ENCODE peak calls at places on chromosomes 5 and 9, in four cellular contexts. One of them, this sample, is unnamed.

GRCh38 chr9:91033270-91033669 is 231.7 kb downstream of the SYK start:
- DNase-seq in H9: no peak
- DNase-seq in IMR-90: no peak
- DNase-seq in mesendoderm: no peak
- DNase-seq in this sample: no peak

GRCh38 chr9:137311171-137311970 is 9.3 kb upstream of the NRARP start:
- DNase-seq in H9: peak; percentile 65
- DNase-seq in IMR-90: peak; percentile 33
- DNase-seq in mesendoderm: no peak
- DNase-seq in this sample: no peak

GRCh38 chr5:1184163-1184470 is 17.3 kb upstream of the SLC6A19 start:
- DNase-seq in H9: no peak
- DNase-seq in IMR-90: no peak
- DNase-seq in mesendoderm: no peak
- DNase-seq in this sample: no peak

GRCh38 chr5:158264264-158264663 is 405.3 kb upstream of the CLINT1 start:
- DNase-seq in H9: no peak
- DNase-seq in IMR-90: no peak
- DNase-seq in mesendoderm: no peak
- DNase-seq in this sample: no peak

GRCh38 chr9:119003218-119003617 is 366.0 kb downstream of the BRINP1 start:
- DNase-seq in H9: no peak
- DNase-seq in IMR-90: peak; percentile 29
- DNase-seq in mesendoderm: no peak
- DNase-seq in this sample: no peak

GRCh38 chr9:107336718-107337360 is 53.8 kb downstream of the RAD23B start:
- DNase-seq in H9: no peak
- DNase-seq in IMR-90: peak; percentile 56
- DNase-seq in mesendoderm: no peak
- DNase-seq in this sample: no peak

GRCh38 chr5:154287136-154287535 is 96.6 kb downstream of the GALNT10 start:
- DNase-seq in H9: peak; percentile 48
- DNase-seq in IMR-90: peak; percentile 87
- DNase-seq in mesendoderm: peak; percentile 93
- DNase-seq in this sample: no peak

GRCh38 chr9:111984075-111984802 is 87.6 kb downstream of the UGCG start:
- DNase-seq in H9: no peak
- DNase-seq in IMR-90: no peak
- DNase-seq in mesendoderm: no peak
- DNase-seq in this sample: no peak

GRCh38 chr5:62550103-62550502 is 28.5 kb upstream of the LRRC70 start:
- DNase-seq in H9: no peak
- DNase-seq in IMR-90: no peak
- DNase-seq in mesendoderm: no peak
- DNase-seq in this sample: no peak

DNA sequence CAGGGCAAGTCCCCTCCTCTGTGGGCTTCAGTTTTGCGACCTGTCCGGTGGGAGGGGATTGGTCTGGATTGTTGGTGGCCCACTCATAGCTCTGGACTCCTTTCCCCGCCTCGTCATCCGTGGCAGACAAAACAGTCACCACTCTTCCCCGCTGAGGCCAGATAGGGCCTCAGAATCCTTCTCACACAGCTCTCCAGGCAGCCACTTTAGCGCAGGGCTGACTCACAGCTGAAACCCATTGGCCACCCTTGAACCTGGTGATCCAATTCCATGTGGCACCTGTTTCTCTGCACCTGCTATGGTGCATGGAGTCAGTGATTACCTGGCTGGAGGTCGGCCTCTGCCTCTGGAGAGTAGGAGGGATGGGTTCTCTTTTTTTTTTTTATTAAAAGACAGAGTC is 15.8 kb upstream of the CACFD1 start:
- DNase-seq in H9: no peak
- DNase-seq in IMR-90: peak; percentile 46
- DNase-seq in mesendoderm: no peak
- DNase-seq in this sample: no peak
- H2BK15ac ChIP-seq in H9: no peak overlapping the region
- H2BK15ac ChIP-seq in IMR-90: no peak overlapping the region
- H2BK15ac ChIP-seq in mesendoderm: no peak overlapping the region
- H2BK15ac ChIP-seq in this sample: no peak overlapping the region

DNA sequence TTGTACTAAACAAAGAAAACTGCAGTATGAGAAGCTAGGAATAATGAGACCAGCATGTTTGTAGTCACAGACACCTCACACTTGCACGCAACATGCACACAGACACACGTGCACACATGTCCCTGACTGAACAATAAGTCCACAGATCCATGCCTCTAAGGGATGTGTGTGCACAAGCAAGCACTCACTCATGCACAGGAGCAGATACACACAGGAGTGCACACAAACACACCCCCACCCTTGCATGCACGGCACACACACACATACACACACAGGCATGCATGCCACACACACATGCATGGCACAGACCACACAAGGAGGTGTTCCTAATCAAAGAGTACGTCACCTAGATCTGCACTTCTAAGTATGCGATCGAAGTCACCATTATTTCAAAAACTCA is 111.4 kb upstream of the FAM120A start:
- DNase-seq in H9: no peak
- DNase-seq in IMR-90: no peak
- DNase-seq in mesendoderm: no peak
- DNase-seq in this sample: no peak
- H3K4ac ChIP-seq in H9: no peak overlapping the region
- H3K4ac ChIP-seq in IMR-90: no peak overlapping the region
- H3K4ac ChIP-seq in mesendoderm: no peak overlapping the region
- H3K4ac ChIP-seq in this sample: no peak overlapping the region

GRCh38 chr9:21969011-21969935 is 24.9 kb downstream of the CDKN2A start:
- DNase-seq in H9: peak; percentile 80
- DNase-seq in IMR-90: no peak
- DNase-seq in mesendoderm: peak; percentile 87
- DNase-seq in this sample: peak; percentile 31
- H3K9ac ChIP-seq in H9: no peak overlapping the region
- H3K9ac ChIP-seq in IMR-90: no peak overlapping the region
- H3K9ac ChIP-seq in mesendoderm: no peak overlapping the region
- H3K9ac ChIP-seq in this sample: no peak overlapping the region

DNA sequence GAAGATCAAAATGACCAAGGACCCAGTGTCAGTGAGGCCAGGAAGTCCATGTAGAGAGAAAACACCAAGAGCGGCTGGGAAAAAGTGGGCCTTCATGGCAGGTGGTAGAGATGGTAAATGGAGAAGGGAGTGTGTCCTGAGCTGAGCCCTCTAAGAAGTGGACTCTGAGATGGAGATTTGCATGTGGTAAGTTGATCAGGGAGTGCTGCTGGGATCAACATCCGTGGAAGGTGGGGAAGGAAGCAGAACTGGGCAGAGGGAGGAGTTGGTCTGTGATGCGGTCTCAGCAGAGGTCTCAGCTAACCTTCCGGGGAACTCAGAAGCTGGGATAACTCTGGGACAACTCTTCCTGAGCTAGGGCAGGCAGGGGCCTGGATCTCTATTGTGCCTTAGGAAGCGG is 18.9 kb upstream of the PDZD2 start:
- DNase-seq in H9: no peak
- DNase-seq in IMR-90: no peak
- DNase-seq in mesendoderm: no peak
- DNase-seq in this sample: no peak
- H2BK15ac ChIP-seq in H9: no peak overlapping the region
- H2BK15ac ChIP-seq in IMR-90: no peak overlapping the region
- H2BK15ac ChIP-seq in mesendoderm: no peak overlapping the region
- H2BK15ac ChIP-seq in this sample: no peak overlapping the region

GRCh38 chr5:173233347-173234128 is 1.5 kb downstream of the NKX2-5 start:
- DNase-seq in H9: peak; percentile 46
- DNase-seq in IMR-90: no peak
- DNase-seq in mesendoderm: peak; percentile 34
- DNase-seq in this sample: no peak
- H3K4ac ChIP-seq in H9: no peak overlapping the region
- H3K4ac ChIP-seq in IMR-90: no peak overlapping the region
- H3K4ac ChIP-seq in mesendoderm: no peak overlapping the region
- H3K4ac ChIP-seq in this sample: no peak overlapping the region

GRCh38 chr9:94681508-94681907 is 42.2 kb upstream of the FBP1 start:
- DNase-seq in H9: peak; percentile 61
- DNase-seq in IMR-90: peak; percentile 80
- DNase-seq in mesendoderm: peak; percentile 78
- DNase-seq in this sample: peak; percentile 38
- H3K9ac ChIP-seq in H9: no peak overlapping the region
- H3K9ac ChIP-seq in IMR-90: peak overlapping the region; percentile 30
- H3K9ac ChIP-seq in mesendoderm: no peak overlapping the region
- H3K9ac ChIP-seq in this sample: no peak overlapping the region

DNA sequence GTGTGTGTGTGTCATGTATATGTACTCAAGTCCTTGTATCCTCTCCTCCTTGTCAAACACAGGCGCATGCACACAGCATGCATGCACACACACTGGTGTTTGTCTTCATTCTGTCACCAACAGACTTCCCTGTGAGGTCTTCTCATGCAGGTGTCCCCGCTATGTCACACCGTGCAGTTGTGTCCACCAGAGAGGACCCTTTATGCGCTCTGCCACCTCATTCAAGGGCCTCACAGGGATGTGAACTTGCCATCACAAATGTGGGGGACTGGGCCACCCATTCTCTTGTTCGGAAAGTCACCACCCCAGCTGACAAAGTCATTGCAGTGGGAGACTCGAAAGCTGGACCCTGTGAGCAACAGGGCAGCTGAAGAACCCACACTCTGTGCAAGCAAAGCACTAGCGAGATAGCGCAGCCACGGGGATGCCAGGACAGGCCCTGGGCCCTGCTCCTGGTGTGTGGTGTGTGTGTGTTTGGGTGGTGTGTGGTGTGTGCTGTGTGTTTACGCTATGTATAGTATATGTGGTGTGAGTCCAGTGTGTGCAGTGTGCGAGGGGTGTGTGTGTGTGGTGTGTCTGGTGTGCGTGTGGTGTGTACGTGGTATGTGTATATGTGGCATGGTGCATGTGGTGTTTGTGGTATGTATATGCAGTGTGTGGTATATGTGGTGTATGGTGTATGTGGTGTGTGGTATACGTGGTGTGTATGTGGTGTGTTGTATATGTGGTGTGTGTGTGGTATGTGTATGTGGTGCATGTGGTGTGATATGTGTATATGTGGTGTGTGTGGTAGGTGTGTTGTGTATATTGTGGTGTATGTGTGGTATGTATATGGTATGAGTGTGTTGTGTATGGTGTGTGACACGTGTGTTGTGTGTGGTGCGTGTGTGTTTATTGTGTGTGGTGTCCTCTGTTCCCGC is 30.9 kb upstream of the NXNL2 start:
- DNase-seq in H9: no peak
- DNase-seq in IMR-90: no peak
- DNase-seq in mesendoderm: no peak
- DNase-seq in this sample: no peak
- H2BK15ac ChIP-seq in H9: no peak overlapping the region
- H2BK15ac ChIP-seq in IMR-90: no peak overlapping the region
- H2BK15ac ChIP-seq in mesendoderm: no peak overlapping the region
- H2BK15ac ChIP-seq in this sample: no peak overlapping the region

GRCh38 chr5:36153727-36154126 is 1.8 kb downstream of the SKP2 start:
- DNase-seq in H9: no peak
- DNase-seq in IMR-90: no peak
- DNase-seq in mesendoderm: no peak
- DNase-seq in this sample: no peak
- H3K4ac ChIP-seq in H9: no peak overlapping the region
- H3K4ac ChIP-seq in IMR-90: peak overlapping the region; percentile 73
- H3K4ac ChIP-seq in mesendoderm: no peak overlapping the region
- H3K4ac ChIP-seq in this sample: no peak overlapping the region